ENCODE peak calls at places on chromosomes 4 and X, in five cellular contexts. F is A673, K is endodermal cell, U is PC-3, Z is tibial artery. N is an unnamed sample. For H3K9me3, the result is how much of the 10 kb centered on the place peaks cover.

GRCh38 chr4:111639120-111639519 is 506.1 kb upstream of the FAM241A start:
- DNase-seq in F (no peak), K (no peak), U (peak), Z (no peak), N (no peak)

GRCh38 chrX:39309018-39309620 is 507.9 kb downstream of the MID1IP1 start:
- DNase-seq in F (peak), K (no peak), U (no peak), Z (no peak), N (peak)

GRCh38 chrX:93422693-93423092 is 250.7 kb downstream of the NAP1L3 start:
- DNase-seq in F (peak), K (peak), U (peak), Z (no peak), N (no peak)

GRCh38 chr4:1207157-1207470 is 34.7 kb upstream of the SPON2 start:
- DNase-seq in F (no peak), K (no peak), U (no peak), Z (peak), N (no peak)

GRCh38 chr4:164136181-164136616 is 617.7 kb upstream of the SMIM31 start:
- DNase-seq in F (peak), K (peak), U (no peak), Z (no peak), N (no peak)

GRCh38 chr4:5757954-5758353 is 47.0 kb downstream of the EVC start:
- DNase-seq in F (no peak), K (no peak), U (no peak), Z (peak), N (no peak)

GRCh38 chrX:39212456-39212855 is 411.2 kb downstream of the MID1IP1 start:
- DNase-seq in F (no peak), K (no peak), U (peak), Z (no peak), N (no peak)

GRCh38 chr4:94516067-94516466 is 64.3 kb downstream of the PDLIM5 start:
- DNase-seq in F (no peak), K (no peak), U (peak), Z (no peak), N (no peak)

GRCh38 chrX:71870337-71871098 is 40.1 kb upstream of the NHSL2 start:
- DNase-seq in F (peak), K (peak), U (peak), Z (no peak), N (no peak)

GRCh38 chr4:151744614-151745013 is 16.2 kb downstream of the GATB start:
- DNase-seq in F (peak), K (peak), U (peak), Z (no peak), N (no peak)

GRCh38 chr4:10035130-10035529 is 13.8 kb upstream of the SLC2A9 start:
- DNase-seq in F (no peak), K (peak), U (no peak), Z (no peak), N (no peak)

GRCh38 chrX:6227445-6227820 is 1.2 kb downstream of the NLGN4X start:
- DNase-seq in F (peak), K (peak), U (no peak), Z (no peak), N (no peak)

GRCh38 chrX:107025538-107025937 is 25.5 kb upstream of the MORC4 start:
- DNase-seq in F (peak), K (no peak), U (peak), Z (no peak), N (no peak)

GRCh38 chrX:1464282-1465131 is 11.8 kb upstream of the ASMTL start:
- DNase-seq in F (no peak), K (no peak), U (no peak), Z (peak), N (no peak)

GRCh38 chr4:138404801-138405200 is 162.7 kb upstream of the SLC7A11 start:
- DNase-seq in F (no peak), K (no peak), U (no peak), Z (no peak), N (no peak)

GRCh38 chrX:20221902-20222301 is 44.8 kb downstream of the RPS6KA3 start:
- DNase-seq in F (peak), K (no peak), U (peak), Z (no peak), N (no peak)

GRCh38 chr4:139416073-139416673 is 37.7 kb upstream of the RAB33B start:
- DNase-seq in F (peak), K (no peak), U (peak), Z (no peak), N (no peak)

GRCh38 chr4:18020671-18021469 is 685 bp downstream of the LCORL start:
- DNase-seq in F (peak), K (peak), U (peak), Z (peak), N (peak)

GRCh38 chr4:152983221-152983620 is 47.1 kb downstream of the FHDC1 start:
- DNase-seq in F (no peak), K (peak), U (no peak), Z (no peak), N (no peak)

GRCh38 chr4:37973481-37973880 is 13.3 kb downstream of the PTTG2 start:
- DNase-seq in F (no peak), K (no peak), U (no peak), Z (no peak), N (no peak)

GRCh38 chrX:68443155-68443868 is 10.0 kb upstream of the OPHN1 start:
- DNase-seq in F (peak), K (no peak), U (peak), Z (no peak), N (no peak)

GRCh38 chr4:101019941-101020401 is 327.4 kb downstream of the PPP3CA start:
- DNase-seq in F (no peak), K (peak), U (peak), Z (no peak), N (peak)

GRCh38 chr4:186068581-186069402 is at the start of gene TLR3:
- DNase-seq in F (peak), K (no peak), U (peak), Z (no peak), N (no peak)

GRCh38 chr4:125390126-125390525 is 75.4 kb downstream of the FAT4 start:
- DNase-seq in F (no peak), K (no peak), U (peak), Z (no peak), N (no peak)

GRCh38 chr4:180527993-180528392 is 1715.2 kb upstream of the TENM3 start:
- DNase-seq in F (no peak), K (no peak), U (peak), Z (no peak), N (no peak)

GRCh38 chrX:54171091-54171490 is 12.0 kb downstream of the FAM120C start:
- DNase-seq in F (no peak), K (no peak), U (no peak), Z (no peak), N (no peak)

GRCh38 chr4:62204136-62204535 is 1004.0 kb downstream of the ADGRL3 start:
- DNase-seq in F (no peak), K (no peak), U (no peak), Z (no peak), N (no peak)

GRCh38 chr4:184362338-184362737 is 112.0 kb downstream of the IRF2 start:
- DNase-seq in F (no peak), K (peak), U (no peak), Z (no peak), N (no peak)

GRCh38 chr4:81885016-81885415 is 413.3 kb upstream of the RASGEF1B start:
- DNase-seq in F (no peak), K (no peak), U (no peak), Z (no peak), N (no peak)

GRCh38 chrX:155144926-155145325 is 71.3 kb upstream of the VBP1 start:
- DNase-seq in F (no peak), K (no peak), U (peak), Z (no peak), N (no peak)

GRCh38 chrX:33211356-33212254 is at the start of gene DMD:
- DNase-seq in F (no peak), K (peak), U (no peak), Z (peak), N (no peak)

GRCh38 chr4:80125252-80126177 is 52.5 kb upstream of the ANTXR2 start:
- DNase-seq in F (peak), K (peak), U (peak), Z (no peak), N (no peak)

GRCh38 chr4:184792950-184793555 is 32.7 kb downstream of the ACSL1 start:
- DNase-seq in F (peak), K (no peak), U (peak), Z (no peak), N (no peak)

GRCh38 chr4:173191623-173192041 is 23.0 kb downstream of the GALNT7 start:
- DNase-seq in F (peak), K (no peak), U (peak), Z (no peak), N (no peak)

GRCh38 chr4:121733942-121734341 is 31.0 kb downstream of the SMIM43 start:
- DNase-seq in F (no peak), K (no peak), U (no peak), Z (no peak), N (no peak)

GRCh38 chr4:121739575-121739974 is 25.4 kb downstream of the SMIM43 start:
- DNase-seq in F (no peak), K (no peak), U (no peak), Z (no peak), N (no peak)

GRCh38 chr4:121736735-121737351 is 28.1 kb downstream of the SMIM43 start:
- DNase-seq in F (peak), K (peak), U (peak), Z (no peak), N (no peak)

GRCh38 chr4:121738780-121739547 is 26.0 kb downstream of the SMIM43 start:
- DNase-seq in F (no peak), K (no peak), U (no peak), Z (no peak), N (no peak)

DNA sequence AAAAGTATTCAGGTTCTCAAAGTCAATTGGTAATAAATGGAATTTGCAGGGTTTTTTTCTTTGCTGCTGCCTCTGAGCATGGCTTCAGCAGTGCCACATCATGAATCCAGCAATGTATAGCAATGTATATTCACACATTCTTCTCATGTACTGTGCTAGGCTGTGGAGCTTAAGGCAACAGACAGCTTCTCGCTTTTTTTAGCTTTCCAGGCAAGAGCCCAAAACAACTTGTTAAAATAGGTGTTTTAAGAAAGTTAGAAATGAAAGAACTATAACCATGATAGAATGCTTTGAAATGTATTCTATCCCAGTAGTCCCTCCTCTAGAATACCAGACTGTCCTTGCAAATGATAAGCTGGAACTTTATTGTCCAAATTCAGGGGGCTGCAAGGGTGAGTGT is 30.4 kb downstream of the SMIM43 start:
- DNase-seq in F (no peak), K (no peak), U (no peak), Z (no peak), N (no peak)
- H3K27ac ChIP-seq in F (no peak), K (no peak), U (no peak), Z (no peak), N (no peak)

DNA sequence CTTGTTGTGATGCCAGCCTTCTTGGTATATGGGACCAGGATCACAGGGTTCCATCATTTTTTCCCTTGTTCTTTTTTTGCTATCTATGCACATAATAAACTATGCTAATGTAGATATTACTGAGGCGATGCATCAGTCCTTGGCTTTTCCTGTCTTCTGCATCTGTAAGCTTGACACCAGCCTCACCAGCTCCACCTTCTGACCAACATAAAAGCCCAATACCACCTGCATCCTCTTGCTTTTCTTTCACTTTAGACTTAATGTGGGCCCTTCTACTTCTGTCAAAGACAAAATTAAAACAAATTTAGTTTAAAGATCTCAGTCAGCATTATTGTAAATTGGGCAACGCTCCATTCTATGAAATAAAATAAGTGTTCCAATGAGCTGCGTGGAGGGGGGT is 1718.8 kb upstream of the PCDH10 start:
- DNase-seq in F (no peak), K (no peak), U (peak), Z (no peak), N (no peak)
- TF ChIP-seq CTCF in F (no peak), K (peak), U (peak), Z (no peak), N (no peak)

DNA sequence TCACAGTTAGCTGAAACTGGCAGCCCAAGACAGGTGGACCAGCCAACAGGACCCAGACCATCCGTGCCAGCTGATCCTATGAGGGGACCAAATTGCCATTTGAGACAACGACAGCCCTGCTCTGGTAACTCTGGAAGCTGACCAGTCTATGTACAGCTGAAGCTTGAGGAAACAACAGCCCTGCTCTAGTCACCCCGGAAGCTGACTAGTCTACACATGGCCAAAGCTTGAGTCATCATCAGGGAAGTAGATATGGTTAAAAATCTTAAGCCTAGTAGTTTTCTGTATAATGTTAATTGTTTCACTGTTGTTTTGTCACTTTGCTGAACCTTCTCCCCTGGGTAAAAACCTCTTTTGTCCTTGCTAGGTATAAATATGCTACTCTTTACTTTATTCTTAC is 905.4 kb upstream of the NDST4 start:
- DNase-seq in F (no peak), K (no peak), U (peak), Z (no peak), N (no peak)
- H3K9me3 ChIP-seq in F (half or more), K (half or more), U (under half), Z (under half), N (half or more)

GRCh38 chrX:45505214-45505613 is 304.5 kb upstream of the DIPK2B start:
- DNase-seq in F (peak), K (no peak), U (peak), Z (no peak), N (no peak)

GRCh38 chrX:45506149-45506768 is 305.6 kb upstream of the DIPK2B start:
- DNase-seq in F (no peak), K (no peak), U (no peak), Z (no peak), N (no peak)

GRCh38 chrX:45513042-45513441 is 312.4 kb upstream of the DIPK2B start:
- DNase-seq in F (peak), K (no peak), U (no peak), Z (no peak), N (no peak)

GRCh38 chrX:45508459-45508858 is 307.8 kb upstream of the DIPK2B start:
- DNase-seq in F (no peak), K (no peak), U (peak), Z (no peak), N (no peak)
- H3K27ac ChIP-seq in F (no peak), K (no peak), U (peak), Z (peak), N (no peak)

N was measured in CD4-positive, alpha-beta T cell.